ENCODE peak calls at places on chromosomes 16 and 17, in seven cellular contexts. One of them, this sample, is unnamed.

GRCh38 chr17:55067697-55068439 is 99.3 kb downstream of the STXBP4 start:
- DNase-seq in mucosa of descending colon: no peak
- DNase-seq in AG04450: no peak
- DNase-seq in AG10803: peak
- DNase-seq in Calu3: no peak
- DNase-seq in colonic mucosa: no peak
- DNase-seq in CD8-positive, alpha-beta T cell: no peak
- DNase-seq in this sample: peak

GRCh38 chr17:55286681-55287589 is 22.2 kb downstream of the HLF start:
- DNase-seq in CD8-positive, alpha-beta T cell: no peak
- DNase-seq in Calu3: peak
- DNase-seq in colonic mucosa: no peak
- DNase-seq in AG04450: no peak
- DNase-seq in AG10803: peak
- DNase-seq in mucosa of descending colon: peak
- DNase-seq in this sample: peak

GRCh38 chr17:21542991-21543390 is 149.3 kb upstream of the KCNJ18 start:
- DNase-seq in colonic mucosa: no peak
- DNase-seq in CD8-positive, alpha-beta T cell: no peak
- DNase-seq in AG04450: no peak
- DNase-seq in Calu3: no peak
- DNase-seq in mucosa of descending colon: no peak
- DNase-seq in AG10803: no peak
- DNase-seq in this sample: peak

GRCh38 chr17:50304781-50305404 is 30.6 kb downstream of the TMEM92 start:
- DNase-seq in AG04450: no peak
- DNase-seq in mucosa of descending colon: no peak
- DNase-seq in AG10803: peak
- DNase-seq in colonic mucosa: no peak
- DNase-seq in Calu3: no peak
- DNase-seq in CD8-positive, alpha-beta T cell: no peak
- DNase-seq in this sample: no peak

GRCh38 chr17:50550661-50551432 is 3.9 kb downstream of the SPATA20 start:
- DNase-seq in mucosa of descending colon: peak
- DNase-seq in AG10803: peak
- DNase-seq in colonic mucosa: peak
- DNase-seq in AG04450: peak
- DNase-seq in CD8-positive, alpha-beta T cell: no peak
- DNase-seq in Calu3: peak
- DNase-seq in this sample: peak

GRCh38 chr17:42042598-42043319 is 7.6 kb downstream of the C17orf113 start:
- DNase-seq in AG04450: no peak
- DNase-seq in CD8-positive, alpha-beta T cell: no peak
- DNase-seq in colonic mucosa: no peak
- DNase-seq in Calu3: no peak
- DNase-seq in AG10803: no peak
- DNase-seq in mucosa of descending colon: no peak
- DNase-seq in this sample: no peak

GRCh38 chr16:83068686-83069085 is 441.9 kb downstream of the CDH13 start:
- DNase-seq in colonic mucosa: no peak
- DNase-seq in Calu3: no peak
- DNase-seq in mucosa of descending colon: no peak
- DNase-seq in AG10803: peak
- DNase-seq in AG04450: no peak
- DNase-seq in CD8-positive, alpha-beta T cell: no peak
- DNase-seq in this sample: peak

GRCh38 chr16:79811541-79811940 is 211.0 kb upstream of the MAF start:
- DNase-seq in AG04450: no peak
- DNase-seq in colonic mucosa: no peak
- DNase-seq in Calu3: no peak
- DNase-seq in CD8-positive, alpha-beta T cell: no peak
- DNase-seq in AG10803: no peak
- DNase-seq in mucosa of descending colon: no peak
- DNase-seq in this sample: peak

GRCh38 chr16:83933885-83934683 is 19.0 kb upstream of the OSGIN1 start:
- DNase-seq in CD8-positive, alpha-beta T cell: no peak
- DNase-seq in AG10803: peak
- DNase-seq in AG04450: no peak
- DNase-seq in Calu3: no peak
- DNase-seq in colonic mucosa: no peak
- DNase-seq in mucosa of descending colon: no peak
- DNase-seq in this sample: peak

GRCh38 chr17:35947156-35947585 is 3.7 kb upstream of the LYZL6 start:
- DNase-seq in AG04450: no peak
- DNase-seq in mucosa of descending colon: peak
- DNase-seq in colonic mucosa: peak
- DNase-seq in CD8-positive, alpha-beta T cell: peak
- DNase-seq in AG10803: peak
- DNase-seq in Calu3: peak
- DNase-seq in this sample: peak

GRCh38 chr17:35372846-35373531 is 432 bp downstream of the SLFN11 start:
- DNase-seq in colonic mucosa: peak
- DNase-seq in mucosa of descending colon: peak
- DNase-seq in AG04450: no peak
- DNase-seq in CD8-positive, alpha-beta T cell: no peak
- DNase-seq in Calu3: peak
- DNase-seq in AG10803: no peak
- DNase-seq in this sample: peak

GRCh38 chr17:3600529-3601205 is 8.5 kb downstream of the TRPV1 start:
- DNase-seq in CD8-positive, alpha-beta T cell: no peak
- DNase-seq in AG10803: no peak
- DNase-seq in AG04450: no peak
- DNase-seq in mucosa of descending colon: peak
- DNase-seq in Calu3: no peak
- DNase-seq in colonic mucosa: no peak
- DNase-seq in this sample: no peak

GRCh38 chr16:56600398-56600999 is 7.9 kb upstream of the MT2A start:
- DNase-seq in mucosa of descending colon: no peak
- DNase-seq in AG10803: peak
- DNase-seq in colonic mucosa: no peak
- DNase-seq in Calu3: peak
- DNase-seq in CD8-positive, alpha-beta T cell: no peak
- DNase-seq in AG04450: no peak
- DNase-seq in this sample: peak

GRCh38 chr17:57035971-57036481 is 49.0 kb upstream of the AKAP1 start:
- DNase-seq in colonic mucosa: peak
- DNase-seq in AG10803: no peak
- DNase-seq in AG04450: no peak
- DNase-seq in Calu3: no peak
- DNase-seq in CD8-positive, alpha-beta T cell: no peak
- DNase-seq in mucosa of descending colon: peak
- DNase-seq in this sample: no peak

GRCh38 chr17:62987136-62987535 is 21.1 kb downstream of the TANC2 start:
- DNase-seq in Calu3: no peak
- DNase-seq in CD8-positive, alpha-beta T cell: no peak
- DNase-seq in AG10803: no peak
- DNase-seq in mucosa of descending colon: no peak
- DNase-seq in AG04450: no peak
- DNase-seq in colonic mucosa: no peak
- DNase-seq in this sample: no peak

GRCh38 chr16:69049146-69049545 is 56.3 kb upstream of the HAS3 start:
- DNase-seq in AG04450: no peak
- DNase-seq in AG10803: peak
- DNase-seq in CD8-positive, alpha-beta T cell: no peak
- DNase-seq in colonic mucosa: no peak
- DNase-seq in mucosa of descending colon: no peak
- DNase-seq in Calu3: no peak
- DNase-seq in this sample: peak

GRCh38 chr17:6498798-6499540 is 54.7 kb downstream of the PIMREG start:
- DNase-seq in colonic mucosa: no peak
- DNase-seq in mucosa of descending colon: no peak
- DNase-seq in AG10803: no peak
- DNase-seq in CD8-positive, alpha-beta T cell: no peak
- DNase-seq in AG04450: no peak
- DNase-seq in Calu3: no peak
- DNase-seq in this sample: no peak

GRCh38 chr17:74785096-74785980 is 9.2 kb upstream of the NAT9 start:
- DNase-seq in colonic mucosa: no peak
- DNase-seq in CD8-positive, alpha-beta T cell: no peak
- DNase-seq in AG10803: no peak
- DNase-seq in AG04450: no peak
- DNase-seq in Calu3: no peak
- DNase-seq in mucosa of descending colon: no peak
- DNase-seq in this sample: no peak

GRCh38 chr17:33291248-33292183 is 1.6 kb downstream of the ASIC2 start:
- DNase-seq in CD8-positive, alpha-beta T cell: no peak
- DNase-seq in Calu3: no peak
- DNase-seq in AG10803: peak
- DNase-seq in AG04450: no peak
- DNase-seq in colonic mucosa: peak
- DNase-seq in mucosa of descending colon: peak
- DNase-seq in this sample: peak

GRCh38 chr16:58306327-58306726 is 11.5 kb upstream of the PRSS54 start:
- DNase-seq in AG10803: peak
- DNase-seq in CD8-positive, alpha-beta T cell: no peak
- DNase-seq in Calu3: peak
- DNase-seq in AG04450: no peak
- DNase-seq in mucosa of descending colon: peak
- DNase-seq in colonic mucosa: peak
- DNase-seq in this sample: peak

GRCh38 chr16:82633964-82634600 is 7.3 kb downstream of the CDH13 start:
- DNase-seq in CD8-positive, alpha-beta T cell: no peak
- DNase-seq in Calu3: no peak
- DNase-seq in AG04450: no peak
- DNase-seq in mucosa of descending colon: peak
- DNase-seq in AG10803: peak
- DNase-seq in colonic mucosa: peak
- DNase-seq in this sample: no peak

DNA sequence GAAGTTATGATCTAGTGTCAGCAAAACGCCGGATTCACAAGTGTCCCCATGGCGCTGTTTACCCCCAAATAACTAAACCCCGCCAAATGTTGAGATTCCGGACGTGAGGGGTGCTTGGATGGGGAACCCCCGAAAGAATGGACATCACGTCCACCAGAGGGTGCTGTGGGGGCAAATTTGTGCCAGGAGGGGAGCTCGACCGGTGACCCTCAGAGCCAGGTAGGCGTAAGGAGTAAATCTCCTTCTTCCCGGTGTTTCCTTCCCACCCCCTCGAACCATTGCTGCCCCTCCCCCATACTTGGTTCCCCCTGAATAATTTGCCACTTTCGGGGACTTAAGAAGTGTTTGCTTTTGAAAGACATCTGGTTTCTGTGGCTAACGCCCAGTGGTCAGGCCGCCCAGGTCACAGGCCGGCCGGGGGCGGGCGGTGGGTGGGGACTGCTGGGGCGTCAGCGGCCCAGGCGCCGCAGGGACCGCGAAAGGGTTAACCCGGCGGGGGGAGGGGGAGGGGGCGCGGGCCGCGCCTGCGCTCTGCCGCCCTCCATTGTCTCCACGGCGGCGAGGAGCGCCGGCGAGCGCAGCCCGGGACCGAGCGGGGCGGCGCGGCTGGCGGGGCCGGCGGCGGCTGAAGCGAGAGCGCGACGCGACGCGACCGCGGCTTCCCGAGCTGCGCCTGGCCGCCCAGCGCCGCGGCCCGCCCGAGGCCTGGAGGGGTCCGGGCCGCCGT is at the start of gene ZNRF1:
- DNase-seq in Calu3: peak
- DNase-seq in CD8-positive, alpha-beta T cell: peak
- DNase-seq in AG10803: peak
- DNase-seq in AG04450: peak
- DNase-seq in colonic mucosa: peak
- DNase-seq in mucosa of descending colon: peak
- DNase-seq in this sample: peak
- TF ChIP-seq CTCF in Calu3: peak
- TF ChIP-seq CTCF in CD8-positive, alpha-beta T cell: peak
- TF ChIP-seq CTCF in AG10803: peak
- TF ChIP-seq CTCF in AG04450: peak
- TF ChIP-seq CTCF in colonic mucosa: peak
- TF ChIP-seq CTCF in mucosa of descending colon: peak
- TF ChIP-seq CTCF in this sample: peak

GRCh38 chr17:9465216-9465921 is 110.3 kb downstream of the STX8 start:
- DNase-seq in colonic mucosa: no peak
- DNase-seq in Calu3: no peak
- DNase-seq in AG10803: peak
- DNase-seq in CD8-positive, alpha-beta T cell: no peak
- DNase-seq in AG04450: peak
- DNase-seq in mucosa of descending colon: no peak
- DNase-seq in this sample: peak
- TF ChIP-seq CTCF in colonic mucosa: no peak
- TF ChIP-seq CTCF in Calu3: no peak
- TF ChIP-seq CTCF in AG10803: peak
- TF ChIP-seq CTCF in CD8-positive, alpha-beta T cell: no peak
- TF ChIP-seq CTCF in AG04450: peak
- TF ChIP-seq CTCF in mucosa of descending colon: no peak
- TF ChIP-seq CTCF in this sample: peak

DNA sequence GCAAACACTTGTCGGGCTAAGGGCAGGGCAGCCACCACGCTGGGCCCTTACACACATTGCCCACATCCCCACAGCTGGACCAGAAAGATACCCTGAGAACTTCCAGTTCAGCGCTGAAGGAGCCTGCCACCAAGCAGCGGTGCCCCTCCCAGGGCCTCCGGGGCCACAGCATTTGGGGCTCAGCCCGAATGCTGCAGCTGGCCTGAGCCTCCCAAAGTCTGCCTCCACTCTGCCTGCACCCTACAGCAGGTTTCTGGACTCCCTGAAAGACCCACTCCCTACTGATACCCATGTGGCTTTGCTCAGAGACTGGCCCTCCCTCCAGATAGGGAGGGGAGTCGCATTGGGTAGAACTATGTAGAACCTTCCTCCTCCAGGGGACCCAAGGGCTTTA is 1.5 kb downstream of the MCRIP1 start:
- DNase-seq in CD8-positive, alpha-beta T cell: no peak
- DNase-seq in mucosa of descending colon: no peak
- DNase-seq in AG10803: no peak
- DNase-seq in colonic mucosa: no peak
- DNase-seq in AG04450: no peak
- DNase-seq in Calu3: no peak
- DNase-seq in this sample: no peak
- TF ChIP-seq CTCF in CD8-positive, alpha-beta T cell: no peak
- TF ChIP-seq CTCF in mucosa of descending colon: no peak
- TF ChIP-seq CTCF in AG10803: no peak
- TF ChIP-seq CTCF in colonic mucosa: no peak
- TF ChIP-seq CTCF in AG04450: no peak
- TF ChIP-seq CTCF in Calu3: no peak
- TF ChIP-seq CTCF in this sample: no peak

GRCh38 chr16:5906351-5906750 is 808.8 kb upstream of the EEF2KMT start:
- DNase-seq in CD8-positive, alpha-beta T cell: no peak
- DNase-seq in AG10803: no peak
- DNase-seq in AG04450: no peak
- DNase-seq in colonic mucosa: no peak
- DNase-seq in mucosa of descending colon: no peak
- DNase-seq in Calu3: no peak
- DNase-seq in this sample: no peak

GRCh38 chr16:5903153-5903552 is 805.6 kb upstream of the EEF2KMT start:
- DNase-seq in AG04450: no peak
- DNase-seq in colonic mucosa: no peak
- DNase-seq in Calu3: no peak
- DNase-seq in CD8-positive, alpha-beta T cell: no peak
- DNase-seq in AG10803: no peak
- DNase-seq in mucosa of descending colon: no peak
- DNase-seq in this sample: no peak

GRCh38 chr16:5907544-5907943 is 809.9 kb upstream of the EEF2KMT start:
- DNase-seq in colonic mucosa: no peak
- DNase-seq in CD8-positive, alpha-beta T cell: no peak
- DNase-seq in AG04450: no peak
- DNase-seq in AG10803: no peak
- DNase-seq in Calu3: no peak
- DNase-seq in mucosa of descending colon: no peak
- DNase-seq in this sample: no peak

GRCh38 chr16:5905935-5906334 is 808.3 kb upstream of the EEF2KMT start:
- DNase-seq in CD8-positive, alpha-beta T cell: no peak
- DNase-seq in Calu3: peak
- DNase-seq in AG10803: no peak
- DNase-seq in AG04450: no peak
- DNase-seq in colonic mucosa: no peak
- DNase-seq in mucosa of descending colon: no peak
- DNase-seq in this sample: no peak

GRCh38 chr16:5903797-5904196 is 806.2 kb upstream of the EEF2KMT start:
- DNase-seq in colonic mucosa: no peak
- DNase-seq in AG10803: no peak
- DNase-seq in Calu3: no peak
- DNase-seq in CD8-positive, alpha-beta T cell: no peak
- DNase-seq in AG04450: no peak
- DNase-seq in mucosa of descending colon: no peak
- DNase-seq in this sample: no peak
- TF ChIP-seq CTCF in colonic mucosa: no peak
- TF ChIP-seq CTCF in AG10803: no peak
- TF ChIP-seq CTCF in Calu3: no peak
- TF ChIP-seq CTCF in CD8-positive, alpha-beta T cell: no peak
- TF ChIP-seq CTCF in AG04450: no peak
- TF ChIP-seq CTCF in mucosa of descending colon: no peak
- TF ChIP-seq CTCF in this sample: no peak